ENCODE peak calls at places on chromosomes 11 and 22, in seven cellular contexts. One of them, this sample, is unnamed.

GRCh38 chr11:55658031-55658573 is 3.9 kb upstream of the OR4C6 start:
- DNase-seq in tibial artery: no peak
- DNase-seq in Caco-2: no peak
- DNase-seq in fibroblast of pulmonary artery: no peak
- DNase-seq in left ventricle myocardium inferior: no peak
- DNase-seq in cardiac muscle cell: no peak
- DNase-seq in fibroblast of mammary gland: no peak
- DNase-seq in this sample: no peak

GRCh38 chr11:122205036-122205435 is 89.0 kb upstream of the BLID start:
- DNase-seq in fibroblast of mammary gland: no peak
- DNase-seq in left ventricle myocardium inferior: no peak
- DNase-seq in fibroblast of pulmonary artery: no peak
- DNase-seq in Caco-2: no peak
- DNase-seq in tibial artery: no peak
- DNase-seq in cardiac muscle cell: no peak
- DNase-seq in this sample: no peak

GRCh38 chr11:83044958-83045712 is 26.6 kb downstream of the RAB30 start:
- DNase-seq in cardiac muscle cell: peak
- DNase-seq in left ventricle myocardium inferior: no peak
- DNase-seq in fibroblast of mammary gland: peak
- DNase-seq in tibial artery: no peak
- DNase-seq in fibroblast of pulmonary artery: peak
- DNase-seq in Caco-2: no peak
- DNase-seq in this sample: no peak

GRCh38 chr11:73072935-73073481 is 69.1 kb downstream of the FCHSD2 start:
- DNase-seq in tibial artery: no peak
- DNase-seq in left ventricle myocardium inferior: no peak
- DNase-seq in fibroblast of pulmonary artery: peak
- DNase-seq in cardiac muscle cell: peak
- DNase-seq in Caco-2: no peak
- DNase-seq in fibroblast of mammary gland: peak
- DNase-seq in this sample: no peak

GRCh38 chr11:117910941-117911630 is 18.1 kb downstream of the TMPRSS13 start:
- DNase-seq in fibroblast of mammary gland: no peak
- DNase-seq in cardiac muscle cell: no peak
- DNase-seq in left ventricle myocardium inferior: no peak
- DNase-seq in tibial artery: no peak
- DNase-seq in fibroblast of pulmonary artery: no peak
- DNase-seq in Caco-2: peak
- DNase-seq in this sample: no peak

GRCh38 chr22:37896181-37896592 is 9.9 kb upstream of the MICALL1 start:
- DNase-seq in Caco-2: no peak
- DNase-seq in fibroblast of mammary gland: peak
- DNase-seq in tibial artery: no peak
- DNase-seq in left ventricle myocardium inferior: no peak
- DNase-seq in cardiac muscle cell: peak
- DNase-seq in fibroblast of pulmonary artery: peak
- DNase-seq in this sample: no peak

GRCh38 chr11:8913961-8914660 is 3.1 kb downstream of the AKIP1 start:
- DNase-seq in cardiac muscle cell: peak
- DNase-seq in fibroblast of pulmonary artery: peak
- DNase-seq in fibroblast of mammary gland: peak
- DNase-seq in left ventricle myocardium inferior: no peak
- DNase-seq in tibial artery: no peak
- DNase-seq in Caco-2: no peak
- DNase-seq in this sample: no peak

GRCh38 chr11:79174045-79175008 is 266.5 kb downstream of the TENM4 start:
- DNase-seq in tibial artery: no peak
- DNase-seq in fibroblast of pulmonary artery: no peak
- DNase-seq in left ventricle myocardium inferior: no peak
- DNase-seq in Caco-2: no peak
- DNase-seq in fibroblast of mammary gland: peak
- DNase-seq in cardiac muscle cell: no peak
- DNase-seq in this sample: no peak

GRCh38 chr11:34029176-34029575 is 22.4 kb upstream of the CAPRIN1 start:
- DNase-seq in fibroblast of pulmonary artery: peak
- DNase-seq in tibial artery: no peak
- DNase-seq in left ventricle myocardium inferior: no peak
- DNase-seq in fibroblast of mammary gland: peak
- DNase-seq in cardiac muscle cell: no peak
- DNase-seq in Caco-2: no peak
- DNase-seq in this sample: no peak

GRCh38 chr22:38923463-38924196 is 33.8 kb upstream of the APOBEC3A start:
- DNase-seq in cardiac muscle cell: peak
- DNase-seq in fibroblast of mammary gland: peak
- DNase-seq in fibroblast of pulmonary artery: peak
- DNase-seq in tibial artery: peak
- DNase-seq in Caco-2: peak
- DNase-seq in left ventricle myocardium inferior: peak
- DNase-seq in this sample: peak

GRCh38 chr22:35729309-35729698 is 11.6 kb downstream of the APOL5 start:
- DNase-seq in tibial artery: no peak
- DNase-seq in Caco-2: no peak
- DNase-seq in fibroblast of pulmonary artery: no peak
- DNase-seq in fibroblast of mammary gland: no peak
- DNase-seq in left ventricle myocardium inferior: no peak
- DNase-seq in cardiac muscle cell: no peak
- DNase-seq in this sample: no peak

GRCh38 chr11:123683616-123684170 is 29.3 kb upstream of the SCN3B start:
- DNase-seq in fibroblast of pulmonary artery: no peak
- DNase-seq in fibroblast of mammary gland: no peak
- DNase-seq in left ventricle myocardium inferior: no peak
- DNase-seq in cardiac muscle cell: no peak
- DNase-seq in tibial artery: no peak
- DNase-seq in Caco-2: no peak
- DNase-seq in this sample: no peak

GRCh38 chr22:19125011-19125410 is 2.8 kb upstream of the DGCR2 start:
- DNase-seq in left ventricle myocardium inferior: no peak
- DNase-seq in cardiac muscle cell: no peak
- DNase-seq in fibroblast of mammary gland: no peak
- DNase-seq in tibial artery: no peak
- DNase-seq in Caco-2: no peak
- DNase-seq in fibroblast of pulmonary artery: no peak
- DNase-seq in this sample: no peak

GRCh38 chr11:115117931-115118479 is 386.2 kb downstream of the CADM1 start:
- DNase-seq in fibroblast of pulmonary artery: no peak
- DNase-seq in fibroblast of mammary gland: no peak
- DNase-seq in tibial artery: no peak
- DNase-seq in Caco-2: no peak
- DNase-seq in cardiac muscle cell: no peak
- DNase-seq in left ventricle myocardium inferior: no peak
- DNase-seq in this sample: no peak

GRCh38 chr22:23035557-23036277 is 34.6 kb upstream of the GNAZ start:
- DNase-seq in fibroblast of mammary gland: no peak
- DNase-seq in tibial artery: no peak
- DNase-seq in left ventricle myocardium inferior: no peak
- DNase-seq in Caco-2: no peak
- DNase-seq in fibroblast of pulmonary artery: no peak
- DNase-seq in cardiac muscle cell: no peak
- DNase-seq in this sample: no peak

GRCh38 chr11:113241190-113242051 is 73.0 kb upstream of the TTC12 start:
- DNase-seq in fibroblast of pulmonary artery: no peak
- DNase-seq in left ventricle myocardium inferior: no peak
- DNase-seq in cardiac muscle cell: peak
- DNase-seq in Caco-2: no peak
- DNase-seq in tibial artery: no peak
- DNase-seq in fibroblast of mammary gland: peak
- DNase-seq in this sample: no peak

DNA sequence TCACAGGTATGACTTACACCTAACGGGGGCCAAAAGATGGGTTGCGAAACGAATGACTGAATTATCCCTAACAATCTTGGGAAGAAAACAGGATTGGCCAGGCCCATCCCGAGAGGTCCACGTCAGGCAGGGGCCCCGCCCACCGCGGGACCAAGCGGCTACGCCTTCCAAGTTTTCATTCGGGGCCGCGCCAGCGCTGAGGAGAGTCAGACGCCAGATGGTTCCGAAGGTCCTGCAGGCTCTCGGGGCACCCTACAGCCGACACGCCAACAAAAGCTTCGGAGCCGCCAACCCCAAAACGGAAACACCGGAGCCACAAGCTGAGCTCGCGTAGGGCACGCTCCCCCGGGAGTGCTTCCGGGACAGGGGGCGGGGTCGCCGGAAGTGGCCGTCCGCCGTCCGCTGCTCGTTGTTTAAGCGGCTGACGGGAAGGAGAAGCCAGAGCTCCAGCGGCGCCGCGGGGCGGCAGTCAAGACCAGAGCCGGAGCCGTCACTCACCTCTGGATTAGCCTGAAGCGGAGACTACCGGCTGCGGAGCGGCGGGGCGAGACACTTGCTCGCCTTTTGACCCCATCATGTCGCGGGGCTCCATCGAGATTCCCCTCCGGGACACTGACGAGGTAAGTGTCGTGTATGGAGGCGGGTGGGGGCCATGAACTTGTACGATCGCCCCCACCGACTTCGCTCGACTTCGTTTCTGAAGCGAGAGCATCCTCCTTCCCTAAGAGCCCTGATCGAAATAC is at the start of gene CTR9:
- DNase-seq in fibroblast of mammary gland: peak
- DNase-seq in Caco-2: peak
- DNase-seq in fibroblast of pulmonary artery: peak
- DNase-seq in cardiac muscle cell: peak
- DNase-seq in left ventricle myocardium inferior: peak
- DNase-seq in tibial artery: peak
- DNase-seq in this sample: peak
- TF ChIP-seq CTCF in fibroblast of mammary gland: peak
- TF ChIP-seq CTCF in Caco-2: no peak
- TF ChIP-seq CTCF in fibroblast of pulmonary artery: peak
- TF ChIP-seq CTCF in cardiac muscle cell: peak
- TF ChIP-seq CTCF in left ventricle myocardium inferior: peak
- TF ChIP-seq CTCF in tibial artery: no peak
- TF ChIP-seq CTCF in this sample: no peak

DNA sequence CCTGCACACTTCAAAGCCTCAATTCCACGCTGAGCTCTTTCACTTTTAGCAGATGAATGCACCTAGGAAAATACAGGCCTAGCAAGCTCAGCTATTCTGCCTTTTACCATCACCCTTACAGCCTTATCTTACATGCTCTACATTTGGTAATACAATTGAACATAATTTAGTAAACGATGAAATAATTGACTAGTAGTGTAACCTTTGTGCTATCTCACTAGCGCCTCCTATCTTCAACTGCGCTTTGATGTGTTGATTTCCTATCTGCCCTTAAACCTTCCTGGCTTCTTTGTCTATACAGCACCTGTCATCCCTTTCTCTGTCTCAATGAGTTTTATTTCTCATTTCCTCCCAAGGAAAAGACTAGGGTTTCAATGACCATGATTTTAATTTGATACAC is 149.7 kb downstream of the LRRC4C start:
- DNase-seq in Caco-2: no peak
- DNase-seq in fibroblast of mammary gland: no peak
- DNase-seq in cardiac muscle cell: no peak
- DNase-seq in tibial artery: no peak
- DNase-seq in left ventricle myocardium inferior: no peak
- DNase-seq in fibroblast of pulmonary artery: no peak
- DNase-seq in this sample: no peak
- TF ChIP-seq CTCF in Caco-2: no peak
- TF ChIP-seq CTCF in fibroblast of mammary gland: no peak
- TF ChIP-seq CTCF in cardiac muscle cell: no peak
- TF ChIP-seq CTCF in tibial artery: no peak
- TF ChIP-seq CTCF in left ventricle myocardium inferior: peak
- TF ChIP-seq CTCF in fibroblast of pulmonary artery: no peak
- TF ChIP-seq CTCF in this sample: no peak

DNA sequence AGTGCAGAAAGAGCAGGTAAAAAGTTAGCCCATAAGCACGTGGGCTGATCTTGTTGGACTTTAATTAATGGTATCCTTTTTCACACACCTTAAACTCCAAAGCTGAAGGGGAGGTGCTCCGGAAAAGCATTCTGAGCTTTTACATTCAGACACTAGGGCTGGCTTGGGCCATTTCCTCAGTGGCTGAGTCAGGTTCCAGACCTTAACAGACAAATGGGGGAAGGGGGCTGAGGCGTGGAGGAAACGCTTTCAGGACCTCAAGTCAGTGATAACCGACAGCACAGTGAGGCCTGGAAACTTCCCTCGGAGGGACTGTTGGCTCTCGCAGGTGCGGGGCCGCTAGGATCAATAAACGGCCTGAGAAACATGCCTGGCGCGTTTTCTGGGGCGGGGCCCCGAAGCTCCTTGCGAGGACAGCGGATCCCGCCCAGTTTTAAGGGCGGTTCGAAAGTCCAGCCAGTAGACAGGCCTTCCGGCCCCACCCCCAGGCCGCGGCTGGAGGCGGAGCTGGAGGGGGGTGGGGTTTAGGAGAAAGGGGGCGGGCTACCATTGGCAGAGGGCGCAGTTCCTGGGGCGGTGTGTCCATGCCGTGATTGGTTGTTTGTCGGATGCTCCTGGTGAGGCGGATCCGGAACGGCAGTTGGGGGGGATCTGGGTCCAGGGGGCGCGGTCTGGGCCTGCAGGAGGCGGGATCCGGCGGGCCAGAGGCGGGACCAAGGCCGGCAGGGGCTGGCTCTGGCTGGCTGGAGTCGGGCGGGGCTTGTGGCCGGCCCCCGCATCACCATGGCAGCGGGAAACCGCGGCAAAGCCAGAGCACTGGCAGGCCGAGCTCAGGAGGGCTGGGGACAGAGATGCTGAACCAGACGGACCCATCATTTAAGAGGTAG is 8.0 kb downstream of the C11orf52 start:
- DNase-seq in left ventricle myocardium inferior: peak
- DNase-seq in fibroblast of mammary gland: peak
- DNase-seq in Caco-2: peak
- DNase-seq in fibroblast of pulmonary artery: peak
- DNase-seq in cardiac muscle cell: peak
- DNase-seq in tibial artery: peak
- DNase-seq in this sample: peak
- TF ChIP-seq CTCF in left ventricle myocardium inferior: peak
- TF ChIP-seq CTCF in fibroblast of mammary gland: peak
- TF ChIP-seq CTCF in Caco-2: no peak
- TF ChIP-seq CTCF in fibroblast of pulmonary artery: no peak
- TF ChIP-seq CTCF in cardiac muscle cell: no peak
- TF ChIP-seq CTCF in tibial artery: peak
- TF ChIP-seq CTCF in this sample: no peak

DNA sequence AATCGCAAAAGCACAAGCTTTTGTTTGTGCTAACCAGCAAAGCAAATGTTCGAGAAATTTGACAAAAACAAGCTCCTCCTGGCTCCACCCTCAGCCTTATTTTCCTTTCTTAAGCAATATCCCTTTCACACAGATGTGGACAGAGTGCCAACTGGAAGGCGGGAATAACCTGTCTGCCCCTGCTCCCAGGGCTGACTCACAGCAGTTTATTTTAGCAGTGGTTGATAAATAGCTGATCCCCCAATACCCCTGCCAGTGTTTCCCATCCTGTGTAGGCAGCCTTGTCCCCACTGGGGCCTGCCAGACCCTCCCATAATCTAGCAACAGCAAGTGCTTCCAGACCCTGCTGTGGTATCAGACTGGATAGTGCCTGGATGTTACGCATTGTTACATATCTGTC is 53.5 kb downstream of the PARVA start:
- DNase-seq in fibroblast of mammary gland: peak
- DNase-seq in tibial artery: peak
- DNase-seq in cardiac muscle cell: peak
- DNase-seq in fibroblast of pulmonary artery: peak
- DNase-seq in left ventricle myocardium inferior: no peak
- DNase-seq in Caco-2: no peak
- DNase-seq in this sample: peak
- TF ChIP-seq CTCF in fibroblast of mammary gland: no peak
- TF ChIP-seq CTCF in tibial artery: no peak
- TF ChIP-seq CTCF in cardiac muscle cell: no peak
- TF ChIP-seq CTCF in fibroblast of pulmonary artery: no peak
- TF ChIP-seq CTCF in left ventricle myocardium inferior: no peak
- TF ChIP-seq CTCF in Caco-2: no peak
- TF ChIP-seq CTCF in this sample: no peak

GRCh38 chr11:7851391-7851790 is 54.6 kb upstream of the OR5P2 start:
- DNase-seq in left ventricle myocardium inferior: no peak
- DNase-seq in Caco-2: no peak
- DNase-seq in fibroblast of mammary gland: no peak
- DNase-seq in fibroblast of pulmonary artery: no peak
- DNase-seq in tibial artery: no peak
- DNase-seq in cardiac muscle cell: no peak
- DNase-seq in this sample: no peak
- TF ChIP-seq CTCF in left ventricle myocardium inferior: no peak
- TF ChIP-seq CTCF in Caco-2: no peak
- TF ChIP-seq CTCF in fibroblast of mammary gland: no peak
- TF ChIP-seq CTCF in fibroblast of pulmonary artery: no peak
- TF ChIP-seq CTCF in tibial artery: no peak
- TF ChIP-seq CTCF in cardiac muscle cell: no peak
- TF ChIP-seq CTCF in this sample: no peak